ENCODE peak calls at places on chromosomes 2 and 18, in six cellular contexts. M is AG04449, V is heart left ventricle, A is mesendoderm, E is AG04450, S is cardiac muscle cell. U is an unnamed sample.

GRCh38 chr2:1930956-1931914 is 186.9 kb upstream of the PXDN start:
- DNase-seq in M (no peak), V (no peak), A (no peak), E (no peak), S (peak), U (no peak)

GRCh38 chr2:168686485-168687191 is 115.8 kb upstream of the NOSTRIN start:
- DNase-seq in M (no peak), V (no peak), A (peak), E (no peak), S (no peak), U (no peak)

GRCh38 chr2:238684362-238685326 is 163.2 kb upstream of the TWIST2 start:
- DNase-seq in M (peak), V (peak), A (no peak), E (peak), S (no peak), U (peak)

GRCh38 chr2:101679037-101679726 is 18.3 kb upstream of the MAP4K4 start:
- DNase-seq in M (peak), V (no peak), A (no peak), E (peak), S (no peak), U (peak)

GRCh38 chr2:134988994-134989605 is 58.1 kb downstream of the MAP3K19 start:
- DNase-seq in M (no peak), V (no peak), A (peak), E (peak), S (peak), U (peak)

GRCh38 chr2:193331701-193332100 is 1137.0 kb upstream of the TMEFF2 start:
- DNase-seq in M (no peak), V (no peak), A (no peak), E (no peak), S (no peak), U (peak)

GRCh38 chr2:163877316-163877715 is 141.5 kb upstream of the FIGN start:
- DNase-seq in M (peak), V (no peak), A (peak), E (no peak), S (peak), U (peak)

GRCh38 chr2:41950440-41950960 is 97.3 kb upstream of the PKDCC start:
- DNase-seq in M (no peak), V (no peak), A (peak), E (no peak), S (no peak), U (no peak)

GRCh38 chr2:86821306-86821705 is 30.6 kb upstream of the CD8A start:
- DNase-seq in M (no peak), V (no peak), A (no peak), E (no peak), S (no peak), U (no peak)

GRCh38 chr18:56245856-56246575 is 392.4 kb downstream of the TXNL1 start:
- DNase-seq in M (no peak), V (no peak), A (peak), E (peak), S (no peak), U (peak)

GRCh38 chr2:198326431-198326830 is 522.0 kb downstream of the PLCL1 start:
- DNase-seq in M (no peak), V (no peak), A (no peak), E (no peak), S (no peak), U (no peak)

GRCh38 chr2:125870264-125870663 is 785.7 kb upstream of the GYPC start:
- DNase-seq in M (no peak), V (no peak), A (no peak), E (no peak), S (no peak), U (no peak)

GRCh38 chr18:45734944-45735343 is 11.0 kb downstream of the SLC14A1 start:
- DNase-seq in M (no peak), V (no peak), A (no peak), E (no peak), S (no peak), U (no peak)

GRCh38 chr18:23900979-23901378 is 113.6 kb upstream of the TTC39C start:
- DNase-seq in M (no peak), V (no peak), A (no peak), E (no peak), S (no peak), U (no peak)

GRCh38 chr2:64488050-64488974 is 34.4 kb downstream of the LGALSL start:
- DNase-seq in M (no peak), V (peak), A (peak), E (peak), S (peak), U (no peak)

DNA sequence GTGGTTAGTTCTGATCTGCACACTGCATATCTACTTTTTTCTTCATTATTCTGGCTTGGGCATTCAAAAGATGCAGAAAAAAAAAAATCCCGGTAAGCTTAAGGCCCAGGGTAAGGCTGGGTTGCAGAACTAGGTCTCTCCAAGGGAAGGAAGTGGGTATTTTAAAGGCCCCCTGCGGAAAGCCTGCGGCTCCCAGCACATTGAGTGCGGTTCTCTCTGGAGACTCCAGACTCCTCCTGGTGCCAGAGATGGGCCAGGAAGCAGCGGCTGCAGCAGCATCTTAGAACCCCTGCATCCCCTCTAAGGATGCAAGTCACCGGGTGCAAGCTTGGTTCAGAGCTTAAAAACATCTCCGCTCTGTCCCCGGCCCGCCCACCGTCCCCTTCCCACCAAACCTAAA is 49.5 kb downstream of the TGIF1 start:
- DNase-seq in M (no peak), V (no peak), A (peak), E (no peak), S (peak), U (no peak)
- H3K4me3 ChIP-seq in M (peak), V (peak), A (no peak), E (peak), S (peak), U (peak)

GRCh38 chr2:6863792-6864191 is 1.9 kb downstream of the CMPK2 start:
- DNase-seq in M (no peak), V (peak), A (no peak), E (no peak), S (peak), U (no peak)

GRCh38 chr2:6866239-6866745 is 585 bp upstream of the CMPK2 start:
- DNase-seq in M (no peak), V (no peak), A (peak), E (no peak), S (peak), U (no peak)

GRCh38 chr2:6865346-6866238 is at the start of gene CMPK2:
- DNase-seq in M (no peak), V (peak), A (peak), E (no peak), S (peak), U (no peak)

GRCh38 chr2:6864938-6865345 is 765 bp downstream of the CMPK2 start:
- DNase-seq in M (no peak), V (peak), A (peak), E (no peak), S (no peak), U (no peak)

DNA sequence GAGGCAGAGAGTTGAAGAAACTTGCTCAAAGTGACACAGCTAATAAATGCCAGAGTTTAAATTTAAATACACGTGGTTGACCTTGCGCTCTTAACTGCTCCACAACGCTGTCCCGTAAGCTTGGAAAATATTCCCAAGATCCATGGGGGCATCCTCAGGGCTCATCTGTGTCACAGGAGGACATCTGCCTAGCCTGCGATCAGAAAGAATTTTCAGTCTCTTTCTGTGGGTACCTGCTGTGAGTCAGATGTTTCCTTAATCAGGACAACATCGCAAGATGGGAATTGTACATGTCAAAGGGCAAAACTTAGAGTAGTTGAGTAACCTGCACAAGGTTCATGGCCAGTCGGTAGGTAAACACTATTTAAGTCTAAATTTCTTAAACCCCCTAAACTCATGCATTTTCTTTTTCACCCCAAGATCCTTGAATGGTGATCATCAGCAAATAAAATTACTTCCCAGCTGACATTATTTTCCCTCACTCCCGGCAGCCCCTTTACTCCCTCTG is 1.4 kb downstream of the CMPK2 start:
- DNase-seq in M (no peak), V (no peak), A (no peak), E (no peak), S (no peak), U (no peak)
- H3K4me3 ChIP-seq in M (no peak), V (peak), A (no peak), E (no peak), S (no peak), U (no peak)

GRCh38 chr2:208320686-208321085 is 54.6 kb downstream of the PIKFYVE start:
- DNase-seq in M (peak), V (peak), A (no peak), E (no peak), S (peak), U (no peak)
- H3K4me3 ChIP-seq in M (no peak), V (no peak), A (no peak), E (no peak), S (no peak), U (no peak)

DNA sequence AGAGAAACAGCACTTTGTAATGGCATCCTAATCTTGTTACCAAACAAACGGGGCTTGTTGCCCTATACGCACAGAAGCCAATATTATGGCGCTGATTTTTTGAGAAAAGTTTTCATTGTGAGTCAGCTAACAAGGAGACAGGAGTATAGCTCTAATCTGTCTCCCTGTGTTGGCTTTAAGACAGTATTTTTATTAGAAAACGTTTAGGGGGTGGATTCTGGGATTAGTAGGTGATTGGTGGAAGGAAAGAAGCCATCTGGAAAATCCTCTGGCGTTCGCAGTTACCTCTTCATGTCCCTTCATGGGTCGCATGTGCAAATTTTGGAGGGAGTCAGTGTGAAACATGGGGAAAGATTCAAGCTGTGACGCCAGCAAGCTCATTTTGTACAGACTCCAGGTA is 698 bp upstream of the TMEM237 start:
- DNase-seq in M (no peak), V (no peak), A (peak), E (no peak), S (no peak), U (no peak)
- H3K4me3 ChIP-seq in M (peak), V (no peak), A (no peak), E (peak), S (peak), U (peak)

GRCh38 chr18:75340206-75340605 is 87.3 kb downstream of the SMIM21 start:
- DNase-seq in M (no peak), V (no peak), A (no peak), E (no peak), S (no peak), U (no peak)

GRCh38 chr18:75337348-75337747 is 90.2 kb downstream of the SMIM21 start:
- DNase-seq in M (no peak), V (no peak), A (no peak), E (no peak), S (no peak), U (no peak)

GRCh38 chr18:75334869-75335268 is 92.6 kb downstream of the SMIM21 start:
- DNase-seq in M (no peak), V (no peak), A (no peak), E (no peak), S (no peak), U (no peak)

GRCh38 chr18:75336767-75337166 is 90.7 kb downstream of the SMIM21 start:
- DNase-seq in M (no peak), V (no peak), A (no peak), E (no peak), S (no peak), U (no peak)

GRCh38 chr18:75335511-75335910 is 92.0 kb downstream of the SMIM21 start:
- DNase-seq in M (no peak), V (no peak), A (no peak), E (no peak), S (no peak), U (no peak)
- H3K4me3 ChIP-seq in M (no peak), V (no peak), A (no peak), E (no peak), S (no peak), U (no peak)

DNA sequence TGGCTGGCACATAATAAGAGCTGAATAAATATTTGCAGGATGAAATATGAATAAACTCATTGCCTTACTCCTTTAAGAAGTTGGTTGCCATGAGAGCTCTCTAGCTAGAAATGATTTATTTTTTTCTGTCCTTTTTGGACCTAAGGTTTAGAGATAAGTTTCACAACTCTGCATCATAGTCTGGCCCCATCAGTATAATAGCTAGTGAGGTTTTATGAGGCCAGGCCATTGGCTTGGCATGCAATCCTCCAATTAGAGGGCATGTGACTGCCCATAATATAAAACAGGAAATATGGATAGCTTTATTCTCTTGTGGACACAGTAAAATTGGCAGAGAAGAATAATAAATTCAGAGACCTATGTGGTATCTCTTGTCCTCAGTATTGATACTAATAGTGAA is 26.2 kb upstream of the INSIG2 start:
- DNase-seq in M (no peak), V (no peak), A (no peak), E (no peak), S (no peak), U (peak)
- H3K4me3 ChIP-seq in M (no peak), V (no peak), A (no peak), E (no peak), S (no peak), U (no peak)

GRCh38 chr18:70464343-70465114 is 175.7 kb downstream of the SOCS6 start:
- DNase-seq in M (no peak), V (peak), A (peak), E (no peak), S (peak), U (peak)
- H3K4me3 ChIP-seq in M (peak), V (no peak), A (no peak), E (peak), S (peak), U (peak)

GRCh38 chr18:77119851-77120491 is 12.6 kb downstream of the MBP start:
- DNase-seq in M (no peak), V (no peak), A (no peak), E (no peak), S (no peak), U (no peak)
- H3K4me3 ChIP-seq in M (no peak), V (no peak), A (no peak), E (no peak), S (no peak), U (no peak)

GRCh38 chr2:30708491-30709290 is 98.6 kb downstream of the CAPN13 start:
- DNase-seq in M (no peak), V (peak), A (no peak), E (no peak), S (no peak), U (no peak)

GRCh38 chr2:30705711-30706533 is 101.3 kb downstream of the CAPN13 start:
- DNase-seq in M (no peak), V (no peak), A (no peak), E (no peak), S (no peak), U (no peak)

GRCh38 chr2:30705056-30705455 is 102.2 kb downstream of the CAPN13 start:
- DNase-seq in M (no peak), V (no peak), A (no peak), E (no peak), S (no peak), U (no peak)

GRCh38 chr2:30707304-30707903 is 99.8 kb downstream of the CAPN13 start:
- DNase-seq in M (no peak), V (no peak), A (no peak), E (no peak), S (no peak), U (no peak)

GRCh38 chr2:30706534-30707303 is 100.5 kb downstream of the CAPN13 start:
- DNase-seq in M (no peak), V (peak), A (peak), E (no peak), S (peak), U (no peak)
- H3K4me3 ChIP-seq in M (no peak), V (no peak), A (no peak), E (no peak), S (no peak), U (no peak)

DNA sequence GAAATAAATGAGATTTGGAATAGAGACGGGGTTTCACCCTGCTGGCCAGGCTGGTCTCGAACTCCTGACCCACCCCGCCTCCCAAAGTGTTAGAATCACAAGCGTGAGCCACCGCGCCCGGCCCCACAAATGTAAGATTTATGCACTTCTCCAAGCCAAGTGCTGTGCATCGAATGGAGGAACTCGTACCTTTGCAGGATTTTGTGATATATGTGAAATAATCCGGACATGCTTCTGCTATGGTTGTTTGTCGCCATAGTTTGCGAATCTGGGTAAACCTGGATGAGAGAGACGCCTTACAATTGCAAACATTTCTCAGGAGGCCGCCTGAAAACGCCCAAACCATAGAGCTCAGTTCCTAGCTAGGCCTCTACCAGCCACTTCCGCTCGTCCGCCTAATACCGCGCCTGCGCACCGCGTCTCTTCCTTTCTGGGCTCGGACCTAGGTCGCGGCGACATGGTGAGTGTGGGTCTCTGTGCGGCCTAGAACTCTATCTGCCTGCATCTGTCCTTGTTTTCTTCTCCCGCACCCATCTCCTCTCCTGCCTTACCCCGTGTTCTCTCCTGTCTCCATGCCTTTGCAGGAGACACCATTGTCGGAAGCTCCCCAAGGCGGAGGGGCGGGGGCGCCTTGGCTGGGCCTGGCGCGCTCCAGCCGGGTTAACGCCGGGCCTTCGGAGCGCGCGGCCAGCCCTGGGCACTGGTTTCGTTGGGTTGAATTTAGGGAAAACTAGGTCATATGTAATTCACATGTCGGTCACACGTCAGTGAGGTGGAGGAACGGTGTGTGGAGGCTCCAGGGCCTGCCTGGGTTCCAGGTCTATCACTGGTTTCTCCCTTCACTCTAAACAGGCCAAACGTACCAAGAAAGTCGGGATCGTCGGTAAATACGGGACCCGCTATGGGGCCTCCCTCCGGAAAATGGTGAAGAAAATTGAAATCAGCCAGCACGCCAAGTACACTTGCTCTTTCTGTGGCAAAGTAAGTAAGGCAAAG is at the start of gene RPL37A:
- DNase-seq in M (peak), V (peak), A (peak), E (peak), S (peak), U (peak)
- H3K4me3 ChIP-seq in M (peak), V (peak), A (peak), E (peak), S (peak), U (peak)

U was measured in AG09309.